ENCODE peak calls at places on chromosome 3, in four cellular contexts. U, R, S and Q are unnamed samples.

GRCh38 chr3:143158549-143158988 is 39.0 kb downstream of the CHST2 start:
- DNase-seq in U (no peak), R (no peak), S (peak), Q (no peak)

GRCh38 chr3:155382396-155383042 is 89.0 kb upstream of the STRIT1 start:
- DNase-seq in U (peak), R (peak), S (no peak), Q (peak)

GRCh38 chr3:16600771-16601538 is 4.3 kb downstream of the DAZL start:
- DNase-seq in U (peak), R (peak), S (no peak), Q (peak)

GRCh38 chr3:84963137-84963536 is 4.3 kb downstream of the CADM2 start:
- DNase-seq in U (no peak), R (no peak), S (no peak), Q (no peak)

GRCh38 chr3:175009294-175009693 is 150.2 kb downstream of the NAALADL2 start:
- DNase-seq in U (no peak), R (no peak), S (no peak), Q (no peak)

GRCh38 chr3:24018784-24019570 is 73.9 kb downstream of the NR1D2 start:
- DNase-seq in U (no peak), R (no peak), S (no peak), Q (no peak)

GRCh38 chr3:192915306-192915705 is 2.4 kb downstream of the MB21D2 start:
- DNase-seq in U (peak), R (no peak), S (no peak), Q (no peak)

GRCh38 chr3:52670621-52671521 is 14.8 kb downstream of the PBRM1 start:
- DNase-seq in U (peak), R (no peak), S (peak), Q (peak)

GRCh38 chr3:14438929-14439328 is 36.5 kb downstream of the SLC6A6 start:
- DNase-seq in U (no peak), R (no peak), S (no peak), Q (no peak)

GRCh38 chr3:110734524-110734923 is 337.1 kb upstream of the NECTIN3 start:
- DNase-seq in U (no peak), R (no peak), S (no peak), Q (no peak)

GRCh38 chr3:156654834-156655233 is 19.6 kb upstream of the TIPARP start:
- DNase-seq in U (no peak), R (no peak), S (no peak), Q (no peak)

GRCh38 chr3:162740941-162741596 is 1244.5 kb downstream of the OTOL1 start:
- DNase-seq in U (no peak), R (no peak), S (no peak), Q (no peak)

GRCh38 chr3:63979093-63979492 is 44.2 kb downstream of the PSMD6 start:
- DNase-seq in U (no peak), R (no peak), S (no peak), Q (no peak)

GRCh38 chr3:194986208-194987043 is 284.5 kb downstream of the XXYLT1 start:
- DNase-seq in U (peak), R (peak), S (no peak), Q (no peak)

GRCh38 chr3:194984026-194984425 is 286.9 kb downstream of the XXYLT1 start:
- DNase-seq in U (no peak), R (peak), S (no peak), Q (no peak)

GRCh38 chr3:194984624-194985023 is 286.3 kb downstream of the XXYLT1 start:
- DNase-seq in U (no peak), R (no peak), S (no peak), Q (no peak)

GRCh38 chr3:194983620-194984019 is 287.3 kb downstream of the XXYLT1 start:
- DNase-seq in U (no peak), R (peak), S (no peak), Q (no peak)

GRCh38 chr3:194985031-194985578 is 285.9 kb downstream of the XXYLT1 start:
- DNase-seq in U (peak), R (peak), S (no peak), Q (peak)
- H3K9ac ChIP-seq in U (no peak), R (no peak), S (no peak), Q (no peak)

GRCh38 chr3:39434574-39434973 is 28.1 kb downstream of the RPSA start:
- DNase-seq in U (no peak), R (no peak), S (no peak), Q (no peak)

GRCh38 chr3:39432342-39432741 is 25.8 kb downstream of the RPSA start:
- DNase-seq in U (no peak), R (no peak), S (no peak), Q (no peak)

GRCh38 chr3:39429466-39429865 is 22.9 kb downstream of the RPSA start:
- DNase-seq in U (no peak), R (peak), S (no peak), Q (no peak)

GRCh38 chr3:39435006-39435748 is 28.7 kb downstream of the RPSA start:
- DNase-seq in U (no peak), R (no peak), S (no peak), Q (no peak)

GRCh38 chr3:39433642-39434041 is 27.1 kb downstream of the RPSA start:
- DNase-seq in U (no peak), R (no peak), S (no peak), Q (no peak)
- TF ChIP-seq YY1 in U (no peak), R (no peak), S (no peak), Q (no peak)

DNA sequence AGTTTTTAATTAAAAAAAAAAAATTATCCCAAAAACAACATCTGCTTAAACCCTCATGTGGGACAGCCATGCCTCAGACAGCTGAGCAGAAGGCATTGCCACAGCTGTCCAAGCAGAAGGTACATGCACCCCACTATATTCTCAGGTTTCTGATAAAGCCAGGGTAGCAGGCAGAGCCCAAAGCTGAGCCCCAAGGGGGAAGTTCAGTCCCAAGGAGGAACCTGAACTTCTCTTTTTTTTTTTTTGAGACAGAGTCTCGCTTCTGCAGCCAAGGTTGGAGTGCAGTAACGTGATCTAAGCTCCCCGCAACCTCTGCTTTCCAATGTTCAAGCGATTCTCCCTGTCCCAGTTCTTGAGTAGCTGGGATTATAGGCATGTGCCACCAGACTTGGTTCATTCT is 33.2 kb downstream of the MKRN2 start:
- DNase-seq in U (no peak), R (no peak), S (no peak), Q (no peak)
- TF ChIP-seq KDM1A in U (no peak), R (no peak), S (no peak), Q (no peak)

GRCh38 chr3:29285356-29286070 is 4.6 kb downstream of the RBMS3 start:
- DNase-seq in U (no peak), R (no peak), S (no peak), Q (no peak)
- H3K9ac ChIP-seq in U (no peak), R (no peak), S (peak), Q (no peak)

GRCh38 chr3:3800076-3800448 is 831 bp downstream of the LRRN1 start:
- DNase-seq in U (no peak), R (no peak), S (no peak), Q (no peak)

GRCh38 chr3:3799173-3800075 is at the start of gene LRRN1:
- DNase-seq in U (no peak), R (peak), S (no peak), Q (no peak)

GRCh38 chr3:3800685-3801509 is 1.7 kb downstream of the LRRN1 start:
- DNase-seq in U (no peak), R (peak), S (no peak), Q (no peak)

GRCh38 chr3:3801510-3801841 is 2.2 kb downstream of the LRRN1 start:
- DNase-seq in U (no peak), R (no peak), S (no peak), Q (no peak)

DNA sequence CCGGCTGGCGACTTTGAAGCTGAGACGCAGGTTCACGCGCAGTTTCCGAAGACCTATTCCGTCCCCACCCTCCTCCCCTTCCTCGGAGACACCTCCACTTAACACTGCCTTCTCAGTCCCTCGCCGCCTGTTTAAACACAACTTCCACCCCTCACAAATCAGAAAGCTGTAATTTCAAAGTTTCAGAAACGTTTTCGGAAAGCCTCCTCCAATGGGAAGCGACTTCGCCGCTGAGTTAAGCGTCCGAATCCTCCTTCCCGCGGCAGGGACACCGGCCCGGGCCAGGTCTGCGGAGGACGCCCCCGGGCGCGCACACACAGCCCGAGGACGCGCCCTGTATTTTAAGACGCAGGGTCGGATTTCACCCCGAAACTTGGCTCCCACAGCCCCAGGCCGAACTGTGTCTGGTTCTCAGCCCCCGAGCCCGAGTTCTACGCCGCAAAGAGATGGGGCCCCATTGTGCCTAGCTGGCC is 554 bp upstream of the LRRN1 start:
- DNase-seq in U (no peak), R (peak), S (no peak), Q (no peak)
- TF ChIP-seq YY1 in U (no peak), R (no peak), S (no peak), Q (no peak)

GRCh38 chr3:191775451-191776233 is 314.7 kb downstream of the PYDC2 start:
- DNase-seq in U (no peak), R (no peak), S (no peak), Q (no peak)

GRCh38 chr3:191774485-191774884 is 313.5 kb downstream of the PYDC2 start:
- DNase-seq in U (no peak), R (no peak), S (no peak), Q (no peak)
- TF ChIP-seq KDM1A in U (no peak), R (no peak), S (no peak), Q (no peak)

GRCh38 chr3:187920871-187921270 is 175.6 kb upstream of the BCL6 start:
- DNase-seq in U (no peak), R (no peak), S (no peak), Q (no peak)

GRCh38 chr3:187921391-187921790 is 176.1 kb upstream of the BCL6 start:
- DNase-seq in U (no peak), R (no peak), S (no peak), Q (no peak)

GRCh38 chr3:187924651-187925050 is 179.4 kb upstream of the BCL6 start:
- DNase-seq in U (no peak), R (no peak), S (no peak), Q (no peak)

GRCh38 chr3:187925326-187925725 is 180.1 kb upstream of the BCL6 start:
- DNase-seq in U (no peak), R (no peak), S (no peak), Q (no peak)

DNA sequence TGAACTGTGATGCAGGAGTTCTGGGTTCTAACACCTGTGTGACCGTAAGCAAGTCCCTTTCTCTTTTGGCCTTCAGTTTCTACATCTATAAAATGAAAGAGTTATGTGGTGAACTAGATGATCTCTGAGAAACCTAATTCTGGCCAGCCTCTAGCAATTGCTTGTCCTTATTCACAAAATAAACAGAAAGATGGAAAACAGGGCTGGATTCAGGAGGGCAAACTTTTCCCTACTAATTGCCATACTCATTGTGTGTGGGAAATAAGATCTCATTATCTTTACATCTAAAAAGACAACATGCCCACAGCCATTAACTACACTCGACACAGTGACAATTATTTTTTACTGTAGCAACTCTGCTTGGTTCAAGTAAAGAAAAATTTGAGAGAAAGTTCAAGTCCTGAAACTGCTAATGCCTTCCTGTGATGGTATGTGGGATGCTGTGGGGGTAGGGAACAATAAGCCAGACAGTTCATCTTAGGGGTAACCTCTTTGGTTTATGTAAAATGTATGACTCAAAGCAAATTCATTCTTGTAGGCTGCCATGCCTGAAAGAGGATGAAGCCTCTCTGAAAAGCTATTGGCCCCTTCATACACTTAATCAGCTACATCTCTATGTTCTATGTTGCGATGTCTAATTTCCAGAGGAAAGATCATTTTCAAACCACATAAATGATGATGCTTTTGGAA is 177.6 kb upstream of the BCL6 start:
- DNase-seq in U (no peak), R (no peak), S (no peak), Q (no peak)
- H3K9ac ChIP-seq in U (no peak), R (no peak), S (no peak), Q (no peak)

GRCh38 chr3:141825216-141826011 is 51.0 kb upstream of the ATP1B3 start:
- DNase-seq in U (no peak), R (no peak), S (no peak), Q (no peak)
- TF ChIP-seq YY1 in U (no peak), R (no peak), S (no peak), Q (no peak)

DNA sequence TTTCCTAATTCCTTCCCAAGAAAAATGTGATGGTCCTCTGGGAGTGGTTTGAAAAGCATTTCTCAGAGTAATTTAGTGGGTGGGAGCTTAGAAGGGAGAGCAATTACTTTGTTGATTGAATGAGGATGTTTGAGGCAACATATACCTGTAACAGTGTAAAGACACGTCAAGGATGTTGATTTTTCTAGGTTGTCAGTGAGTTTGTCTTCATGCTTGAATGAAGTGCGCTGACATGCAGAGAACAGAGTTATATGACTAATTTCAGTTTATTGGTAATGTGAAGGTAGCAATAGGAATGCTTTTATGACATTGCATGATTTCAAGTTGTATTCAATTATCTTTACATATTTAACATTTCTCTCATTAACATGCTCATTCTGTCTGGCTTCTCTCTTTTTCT is 286.9 kb downstream of the NFKBIZ start:
- DNase-seq in U (no peak), R (no peak), S (no peak), Q (no peak)
- TF ChIP-seq KDM1A in U (no peak), R (no peak), S (no peak), Q (no peak)

DNA sequence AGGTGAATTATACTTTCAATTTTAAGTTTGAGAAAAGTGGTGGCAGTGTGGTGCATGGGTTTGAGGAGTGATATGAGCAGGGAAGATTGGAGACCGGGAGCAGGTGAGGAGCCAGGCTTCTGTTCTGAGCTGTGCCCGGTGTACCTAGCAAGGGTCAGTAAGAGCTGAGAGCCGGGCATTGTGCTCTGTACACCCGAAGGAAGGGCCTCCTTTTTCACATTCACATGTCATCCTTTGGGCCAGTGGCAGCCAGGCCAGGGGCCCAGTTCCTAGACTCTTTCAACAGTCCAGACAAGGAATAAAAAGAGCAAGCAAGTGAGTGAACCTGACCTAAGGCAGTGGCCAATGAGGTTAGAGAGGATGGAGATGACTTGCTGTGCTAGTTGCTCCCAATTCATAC is 5.1 kb upstream of the TRA2B start:
- DNase-seq in U (no peak), R (no peak), S (no peak), Q (no peak)
- H3K9ac ChIP-seq in U (peak), R (no peak), S (no peak), Q (no peak)